ENCODE peak calls at places on chromosomes 1 and 21, in five cellular contexts. One of them, this sample, is unnamed.

GRCh38 chr1:93427656-93428055 is 20.3 kb upstream of the FNBP1L start:
- DNase-seq in left colon: no peak
- DNase-seq in posterior cingulate gyrus: no peak
- DNase-seq in NT2/D1: no peak
- DNase-seq in NCI-H1092: no peak
- DNase-seq in this sample: no peak

GRCh38 chr1:108057536-108057935 is 92.6 kb upstream of the VAV3 start:
- DNase-seq in NT2/D1: peak
- DNase-seq in left colon: peak
- DNase-seq in NCI-H1092: no peak
- DNase-seq in posterior cingulate gyrus: no peak
- DNase-seq in this sample: no peak

GRCh38 chr1:27961646-27962221 is 2.0 kb downstream of the XKR8 start:
- DNase-seq in NCI-H1092: no peak
- DNase-seq in posterior cingulate gyrus: no peak
- DNase-seq in left colon: no peak
- DNase-seq in NT2/D1: no peak
- DNase-seq in this sample: peak

GRCh38 chr1:68198752-68199151 is 33.6 kb downstream of the WLS start:
- DNase-seq in NT2/D1: no peak
- DNase-seq in posterior cingulate gyrus: no peak
- DNase-seq in left colon: no peak
- DNase-seq in NCI-H1092: no peak
- DNase-seq in this sample: no peak

GRCh38 chr1:183989078-183989577 is 48.4 kb downstream of the COLGALT2 start:
- DNase-seq in posterior cingulate gyrus: peak
- DNase-seq in left colon: no peak
- DNase-seq in NT2/D1: no peak
- DNase-seq in NCI-H1092: no peak
- DNase-seq in this sample: peak

GRCh38 chr1:193654951-193655705 is 468.7 kb upstream of the B3GALT2 start:
- DNase-seq in NCI-H1092: no peak
- DNase-seq in posterior cingulate gyrus: no peak
- DNase-seq in NT2/D1: peak
- DNase-seq in left colon: no peak
- DNase-seq in this sample: peak

GRCh38 chr1:24463756-24464377 is 38.8 kb upstream of the RCAN3 start:
- DNase-seq in left colon: no peak
- DNase-seq in NCI-H1092: peak
- DNase-seq in posterior cingulate gyrus: no peak
- DNase-seq in NT2/D1: peak
- DNase-seq in this sample: no peak

GRCh38 chr1:2875677-2876531 is 74.4 kb upstream of the TTC34 start:
- DNase-seq in posterior cingulate gyrus: peak
- DNase-seq in NCI-H1092: no peak
- DNase-seq in NT2/D1: no peak
- DNase-seq in left colon: no peak
- DNase-seq in this sample: no peak

GRCh38 chr1:234962340-234962989 is 166.2 kb downstream of the TOMM20 start:
- DNase-seq in NCI-H1092: no peak
- DNase-seq in left colon: no peak
- DNase-seq in NT2/D1: no peak
- DNase-seq in posterior cingulate gyrus: no peak
- DNase-seq in this sample: peak

GRCh38 chr1:205961405-205961804 is 18.1 kb upstream of the SLC26A9 start:
- DNase-seq in left colon: no peak
- DNase-seq in NT2/D1: no peak
- DNase-seq in posterior cingulate gyrus: no peak
- DNase-seq in NCI-H1092: no peak
- DNase-seq in this sample: no peak

GRCh38 chr1:8222789-8223188 is 95.1 kb upstream of the SLC45A1 start:
- DNase-seq in left colon: no peak
- DNase-seq in NCI-H1092: no peak
- DNase-seq in posterior cingulate gyrus: no peak
- DNase-seq in NT2/D1: no peak
- DNase-seq in this sample: no peak

GRCh38 chr1:20090641-20091040 is 20.6 kb downstream of the PLA2G5 start:
- DNase-seq in NT2/D1: no peak
- DNase-seq in left colon: no peak
- DNase-seq in posterior cingulate gyrus: no peak
- DNase-seq in NCI-H1092: no peak
- DNase-seq in this sample: no peak

GRCh38 chr21:46127239-46128105 is 27.9 kb downstream of the FTCD start:
- DNase-seq in NCI-H1092: no peak
- DNase-seq in posterior cingulate gyrus: peak
- DNase-seq in left colon: peak
- DNase-seq in NT2/D1: no peak
- DNase-seq in this sample: peak

GRCh38 chr1:210123383-210123782 is 109.2 kb upstream of the SERTAD4 start:
- DNase-seq in NCI-H1092: no peak
- DNase-seq in posterior cingulate gyrus: no peak
- DNase-seq in left colon: no peak
- DNase-seq in NT2/D1: no peak
- DNase-seq in this sample: no peak

GRCh38 chr1:227587968-227588367 is 24.6 kb downstream of the ZNF678 start:
- DNase-seq in left colon: no peak
- DNase-seq in NT2/D1: no peak
- DNase-seq in posterior cingulate gyrus: no peak
- DNase-seq in NCI-H1092: no peak
- DNase-seq in this sample: no peak

GRCh38 chr21:37380349-37381323 is 14.1 kb downstream of the DYRK1A start:
- DNase-seq in posterior cingulate gyrus: no peak
- DNase-seq in left colon: peak
- DNase-seq in NT2/D1: no peak
- DNase-seq in NCI-H1092: no peak
- DNase-seq in this sample: peak

GRCh38 chr1:223340637-223341036 is 23.3 kb downstream of the SUSD4 start:
- DNase-seq in posterior cingulate gyrus: no peak
- DNase-seq in NCI-H1092: no peak
- DNase-seq in left colon: no peak
- DNase-seq in NT2/D1: no peak
- DNase-seq in this sample: no peak

GRCh38 chr1:207312604-207312920 is 8.9 kb upstream of the CD55 start:
- DNase-seq in NT2/D1: no peak
- DNase-seq in left colon: no peak
- DNase-seq in posterior cingulate gyrus: no peak
- DNase-seq in NCI-H1092: no peak
- DNase-seq in this sample: no peak

GRCh38 chr1:230087722-230088115 is 20.7 kb downstream of the GALNT2 start:
- DNase-seq in posterior cingulate gyrus: no peak
- DNase-seq in left colon: no peak
- DNase-seq in NCI-H1092: no peak
- DNase-seq in NT2/D1: no peak
- DNase-seq in this sample: no peak

GRCh38 chr1:192476802-192477298 is 98.7 kb upstream of the RGS1 start:
- DNase-seq in posterior cingulate gyrus: no peak
- DNase-seq in left colon: no peak
- DNase-seq in NCI-H1092: no peak
- DNase-seq in NT2/D1: no peak
- DNase-seq in this sample: peak